ENCODE peak calls at places on chromosome 22, in five cellular contexts. One of them, this sample, is unnamed.

GRCh38 chr22:45709004-45709739 is 37.5 kb downstream of the ATXN10 start:
- DNase-seq in endodermal cell: no peak
- DNase-seq in esophagus squamous epithelium: no peak
- DNase-seq in upper lobe of right lung: no peak
- DNase-seq in heart right ventricle: no peak
- DNase-seq in this sample: no peak

GRCh38 chr22:47472636-47473035 is 710.2 kb downstream of the TBC1D22A start:
- DNase-seq in upper lobe of right lung: no peak
- DNase-seq in endodermal cell: no peak
- DNase-seq in esophagus squamous epithelium: no peak
- DNase-seq in heart right ventricle: no peak
- DNase-seq in this sample: no peak

GRCh38 chr22:25680049-25680448 is 61.9 kb upstream of the MYO18B start:
- DNase-seq in endodermal cell: no peak
- DNase-seq in esophagus squamous epithelium: no peak
- DNase-seq in upper lobe of right lung: no peak
- DNase-seq in heart right ventricle: no peak
- DNase-seq in this sample: no peak

GRCh38 chr22:24201681-24202590 is 20.6 kb downstream of the SUSD2 start:
- DNase-seq in heart right ventricle: no peak
- DNase-seq in upper lobe of right lung: no peak
- DNase-seq in endodermal cell: no peak
- DNase-seq in esophagus squamous epithelium: no peak
- DNase-seq in this sample: no peak

GRCh38 chr22:42646569-42647525 is 2.3 kb downstream of the CYB5R3 start:
- DNase-seq in endodermal cell: no peak
- DNase-seq in heart right ventricle: peak; percentile 84
- DNase-seq in upper lobe of right lung: peak; percentile 78
- DNase-seq in esophagus squamous epithelium: no peak
- DNase-seq in this sample: no peak

GRCh38 chr22:28816994-28817530 is 16.7 kb upstream of the XBP1 start:
- DNase-seq in endodermal cell: no peak
- DNase-seq in upper lobe of right lung: no peak
- DNase-seq in heart right ventricle: no peak
- DNase-seq in esophagus squamous epithelium: no peak
- DNase-seq in this sample: no peak

GRCh38 chr22:47199261-47199948 is 437.0 kb downstream of the TBC1D22A start:
- DNase-seq in heart right ventricle: no peak
- DNase-seq in esophagus squamous epithelium: no peak
- DNase-seq in endodermal cell: peak; percentile 41
- DNase-seq in upper lobe of right lung: peak; percentile 61
- DNase-seq in this sample: peak; percentile 54

GRCh38 chr22:43897751-43898261 is 6.0 kb upstream of the PNPLA5 start:
- DNase-seq in esophagus squamous epithelium: no peak
- DNase-seq in upper lobe of right lung: no peak
- DNase-seq in heart right ventricle: no peak
- DNase-seq in endodermal cell: no peak
- DNase-seq in this sample: no peak

GRCh38 chr22:26546282-26546681 is 34.0 kb upstream of the TFIP11 start:
- DNase-seq in upper lobe of right lung: no peak
- DNase-seq in endodermal cell: no peak
- DNase-seq in esophagus squamous epithelium: no peak
- DNase-seq in heart right ventricle: peak; percentile 65
- DNase-seq in this sample: no peak

GRCh38 chr22:46149493-46149997 is 781 bp upstream of the PPARA start:
- DNase-seq in upper lobe of right lung: peak; percentile 87
- DNase-seq in esophagus squamous epithelium: no peak
- DNase-seq in endodermal cell: peak; percentile 83
- DNase-seq in heart right ventricle: peak; percentile 59
- DNase-seq in this sample: peak; percentile 87

GRCh38 chr22:32926600-32926999 is 125.1 kb downstream of the TIMP3 start:
- DNase-seq in esophagus squamous epithelium: no peak
- DNase-seq in upper lobe of right lung: no peak
- DNase-seq in heart right ventricle: no peak
- DNase-seq in endodermal cell: peak; percentile 70
- DNase-seq in this sample: no peak

GRCh38 chr22:29435236-29435635 is 3.1 kb upstream of the RFPL1 start:
- DNase-seq in endodermal cell: no peak
- DNase-seq in heart right ventricle: no peak
- DNase-seq in upper lobe of right lung: no peak
- DNase-seq in esophagus squamous epithelium: no peak
- DNase-seq in this sample: peak; percentile 9

GRCh38 chr22:43004362-43005035 is 10.4 kb downstream of the PACSIN2 start:
- DNase-seq in esophagus squamous epithelium: no peak
- DNase-seq in upper lobe of right lung: no peak
- DNase-seq in heart right ventricle: no peak
- DNase-seq in endodermal cell: no peak
- DNase-seq in this sample: no peak

DNA sequence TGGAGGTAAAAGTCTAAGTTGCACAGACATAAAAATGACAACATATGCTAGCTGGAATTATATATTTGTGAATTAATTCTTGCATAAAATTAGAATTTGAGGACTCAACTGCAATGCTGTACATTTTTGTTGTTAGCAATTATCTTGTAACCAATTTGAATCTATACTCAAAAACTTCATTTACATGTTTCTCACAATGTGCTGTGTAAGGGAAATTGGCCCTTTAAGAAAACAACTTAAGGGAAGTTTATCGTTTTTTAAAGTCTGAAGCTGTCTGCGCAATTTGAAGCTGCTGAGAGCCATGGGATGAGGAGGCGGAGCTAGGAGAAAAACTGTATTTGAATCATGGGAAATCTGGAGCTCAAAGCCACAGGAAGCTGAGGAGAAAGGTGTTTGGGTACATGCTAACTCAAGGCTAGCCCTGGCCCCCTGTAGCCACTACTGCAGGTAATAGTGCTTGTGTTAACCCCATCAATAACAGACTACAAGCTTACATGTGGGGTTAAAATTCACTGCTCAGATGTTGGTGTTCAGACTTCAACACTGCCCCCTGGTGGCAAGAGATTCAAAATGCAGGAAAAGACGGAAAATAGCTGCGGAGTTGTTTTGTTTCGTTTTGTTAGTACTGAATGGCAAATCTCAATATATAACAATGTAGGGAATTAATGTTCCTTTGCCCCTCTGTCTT is 126.1 kb downstream of the BRD1 start:
- DNase-seq in endodermal cell: peak; percentile 61
- DNase-seq in heart right ventricle: no peak
- DNase-seq in upper lobe of right lung: no peak
- DNase-seq in esophagus squamous epithelium: no peak
- DNase-seq in this sample: no peak
- TF ChIP-seq CTCF in endodermal cell: peak; percentile 82
- TF ChIP-seq CTCF in heart right ventricle: peak; percentile 40
- TF ChIP-seq CTCF in upper lobe of right lung: peak; percentile 46
- TF ChIP-seq CTCF in esophagus squamous epithelium: peak; percentile 25
- TF ChIP-seq CTCF in this sample: no peak

GRCh38 chr22:41415554-41415953 is 31.0 kb downstream of the TOB2 start:
- DNase-seq in upper lobe of right lung: no peak
- DNase-seq in heart right ventricle: no peak
- DNase-seq in esophagus squamous epithelium: no peak
- DNase-seq in endodermal cell: no peak
- DNase-seq in this sample: no peak
- H3K4me3 ChIP-seq in upper lobe of right lung: peak overlapping the region; percentile 76
- H3K4me3 ChIP-seq in heart right ventricle: no peak overlapping the region
- H3K4me3 ChIP-seq in esophagus squamous epithelium: no peak overlapping the region
- H3K4me3 ChIP-seq in endodermal cell: no peak overlapping the region
- H3K4me3 ChIP-seq in this sample: peak overlapping the region; percentile 81

DNA sequence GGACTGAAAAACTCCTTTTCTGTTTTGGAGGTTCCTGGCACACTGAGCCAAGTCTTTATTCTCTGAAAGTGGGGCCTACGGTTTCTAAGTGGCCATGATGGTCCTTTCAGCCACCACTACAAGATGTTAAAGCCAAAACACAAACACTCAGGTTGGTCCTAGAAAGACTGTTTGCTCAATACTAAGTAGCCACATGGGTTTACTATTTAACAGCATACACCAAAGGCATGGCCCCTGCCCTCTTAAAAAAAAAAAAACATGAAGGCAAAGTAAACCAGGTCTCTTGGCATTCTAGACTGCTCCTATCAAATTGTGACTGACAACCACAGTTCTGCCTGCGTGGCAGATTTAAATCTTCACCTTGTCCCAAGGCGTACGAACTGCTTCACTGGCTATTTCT is 123.6 kb upstream of the BID start:
- DNase-seq in heart right ventricle: no peak
- DNase-seq in endodermal cell: no peak
- DNase-seq in upper lobe of right lung: no peak
- DNase-seq in esophagus squamous epithelium: no peak
- DNase-seq in this sample: no peak
- H3K27ac ChIP-seq in heart right ventricle: peak overlapping the region; percentile 59
- H3K27ac ChIP-seq in endodermal cell: no peak overlapping the region
- H3K27ac ChIP-seq in upper lobe of right lung: no peak overlapping the region
- H3K27ac ChIP-seq in esophagus squamous epithelium: no peak overlapping the region
- H3K27ac ChIP-seq in this sample: no peak overlapping the region

GRCh38 chr22:23152238-23153114 is 7.2 kb downstream of the RAB36 start:
- DNase-seq in esophagus squamous epithelium: no peak
- DNase-seq in upper lobe of right lung: no peak
- DNase-seq in endodermal cell: no peak
- DNase-seq in heart right ventricle: no peak
- DNase-seq in this sample: no peak
- TF ChIP-seq CTCF in esophagus squamous epithelium: no peak
- TF ChIP-seq CTCF in upper lobe of right lung: no peak
- TF ChIP-seq CTCF in endodermal cell: no peak
- TF ChIP-seq CTCF in heart right ventricle: no peak
- TF ChIP-seq CTCF in this sample: no peak

GRCh38 chr22:38614331-38615122 is 41.7 kb downstream of the FAM227A start:
- DNase-seq in heart right ventricle: peak; percentile 28
- DNase-seq in esophagus squamous epithelium: no peak
- DNase-seq in endodermal cell: no peak
- DNase-seq in upper lobe of right lung: no peak
- DNase-seq in this sample: no peak

GRCh38 chr22:38610234-38610633 is 40.3 kb upstream of the DMC1 start:
- DNase-seq in heart right ventricle: no peak
- DNase-seq in endodermal cell: no peak
- DNase-seq in upper lobe of right lung: no peak
- DNase-seq in esophagus squamous epithelium: no peak
- DNase-seq in this sample: no peak

GRCh38 chr22:38612217-38613006 is 42.4 kb upstream of the DMC1 start:
- DNase-seq in endodermal cell: no peak
- DNase-seq in esophagus squamous epithelium: no peak
- DNase-seq in upper lobe of right lung: no peak
- DNase-seq in heart right ventricle: no peak
- DNase-seq in this sample: no peak

GRCh38 chr22:38611559-38611958 is 41.6 kb upstream of the DMC1 start:
- DNase-seq in endodermal cell: no peak
- DNase-seq in upper lobe of right lung: no peak
- DNase-seq in esophagus squamous epithelium: no peak
- DNase-seq in heart right ventricle: no peak
- DNase-seq in this sample: no peak

GRCh38 chr22:38613588-38613987 is 42.6 kb downstream of the FAM227A start:
- DNase-seq in heart right ventricle: no peak
- DNase-seq in esophagus squamous epithelium: no peak
- DNase-seq in upper lobe of right lung: no peak
- DNase-seq in endodermal cell: no peak
- DNase-seq in this sample: no peak
- H3K4me3 ChIP-seq in heart right ventricle: no peak overlapping the region
- H3K4me3 ChIP-seq in esophagus squamous epithelium: no peak overlapping the region
- H3K4me3 ChIP-seq in upper lobe of right lung: no peak overlapping the region
- H3K4me3 ChIP-seq in endodermal cell: no peak overlapping the region
- H3K4me3 ChIP-seq in this sample: no peak overlapping the region

GRCh38 chr22:20414059-20414440 is 20.1 kb downstream of the ZNF74 start:
- DNase-seq in heart right ventricle: no peak
- DNase-seq in endodermal cell: no peak
- DNase-seq in upper lobe of right lung: no peak
- DNase-seq in esophagus squamous epithelium: no peak
- DNase-seq in this sample: no peak
- H3K27ac ChIP-seq in heart right ventricle: no peak overlapping the region
- H3K27ac ChIP-seq in endodermal cell: no peak overlapping the region
- H3K27ac ChIP-seq in upper lobe of right lung: no peak overlapping the region
- H3K27ac ChIP-seq in esophagus squamous epithelium: no peak overlapping the region
- H3K27ac ChIP-seq in this sample: no peak overlapping the region